ENCODE peak calls at places on chromosomes 6 and 20, in eight cellular contexts. H, Y, S, C, M, D, Q and E are unnamed samples.

GRCh38 chr6:69138173-69138572 is 503.1 kb downstream of the ADGRB3 start:
- DNase-seq in C (no peak), D (no peak), H (no peak), M (no peak), Y (no peak), Q (no peak), S (no peak), E (no peak)

GRCh38 chr6:11412011-11412424 is 125.5 kb upstream of the TMEM170B start:
- DNase-seq in C (no peak), S (peak; percentile 38), M (no peak), D (no peak), Y (no peak), Q (no peak), H (no peak), E (no peak)

GRCh38 chr6:166866839-166867637 is 89.3 kb downstream of the RNASET2 start:
- DNase-seq in M (no peak), Y (no peak), Q (no peak), H (no peak), S (no peak), C (no peak), D (no peak), E (no peak)

GRCh38 chr6:35302604-35303218 is 5.1 kb downstream of the DEF6 start:
- DNase-seq in C (peak; percentile 74), D (peak; percentile 64), Y (peak; percentile 52), M (no peak), S (peak; percentile 9), H (no peak), Q (peak; percentile 44), E (peak; percentile 77)

GRCh38 chr6:108839068-108839467 is 9.2 kb upstream of the ARMC2 start:
- DNase-seq in Q (peak; percentile 27), S (no peak), Y (no peak), D (peak; percentile 51), H (no peak), M (no peak), C (no peak), E (no peak)

GRCh38 chr6:105824732-105825131 is 261.4 kb upstream of the PRDM1 start:
- DNase-seq in C (no peak), M (no peak), Y (no peak), Q (no peak), H (no peak), S (peak; percentile 81), D (no peak), E (no peak)

GRCh38 chr6:137717074-137718073 is 149.7 kb upstream of the TNFAIP3 start:
- DNase-seq in Y (no peak), S (no peak), D (no peak), C (no peak), Q (no peak), H (no peak), M (no peak), E (no peak)

GRCh38 chr6:2858678-2859324 is 17.1 kb upstream of the SERPINB1 start:
- DNase-seq in C (no peak), S (no peak), Q (no peak), Y (no peak), M (no peak), D (no peak), H (no peak), E (no peak)

GRCh38 chr20:11210611-11211010 is 536.8 kb upstream of the JAG1 start:
- DNase-seq in C (no peak), H (no peak), D (no peak), M (no peak), Q (no peak), Y (no peak), S (no peak), E (no peak)

GRCh38 chr20:50594591-50595432 is 84.6 kb downstream of the PTPN1 start:
- DNase-seq in Q (no peak), H (no peak), Y (peak; percentile 23), M (no peak), D (no peak), S (no peak), C (peak; percentile 31), E (no peak)

GRCh38 chr6:81981812-81982211 is 229.3 kb upstream of the TENT5A start:
- DNase-seq in M (no peak), C (no peak), D (no peak), Y (no peak), Q (no peak), H (no peak), S (peak; percentile 79), E (no peak)

GRCh38 chr20:47785900-47786762 is 850 bp upstream of the SULF2 start:
- DNase-seq in Q (peak; percentile 86), C (peak; percentile 45), M (peak; percentile 80), D (peak; percentile 75), Y (peak; percentile 63), S (peak; percentile 71), H (peak; percentile 82), E (no peak)

GRCh38 chr20:46359233-46359751 is 47.1 kb downstream of the ELMO2 start:
- DNase-seq in S (no peak), M (no peak), H (no peak), D (no peak), C (no peak), Y (no peak), Q (no peak), E (peak; percentile 63)

DNA sequence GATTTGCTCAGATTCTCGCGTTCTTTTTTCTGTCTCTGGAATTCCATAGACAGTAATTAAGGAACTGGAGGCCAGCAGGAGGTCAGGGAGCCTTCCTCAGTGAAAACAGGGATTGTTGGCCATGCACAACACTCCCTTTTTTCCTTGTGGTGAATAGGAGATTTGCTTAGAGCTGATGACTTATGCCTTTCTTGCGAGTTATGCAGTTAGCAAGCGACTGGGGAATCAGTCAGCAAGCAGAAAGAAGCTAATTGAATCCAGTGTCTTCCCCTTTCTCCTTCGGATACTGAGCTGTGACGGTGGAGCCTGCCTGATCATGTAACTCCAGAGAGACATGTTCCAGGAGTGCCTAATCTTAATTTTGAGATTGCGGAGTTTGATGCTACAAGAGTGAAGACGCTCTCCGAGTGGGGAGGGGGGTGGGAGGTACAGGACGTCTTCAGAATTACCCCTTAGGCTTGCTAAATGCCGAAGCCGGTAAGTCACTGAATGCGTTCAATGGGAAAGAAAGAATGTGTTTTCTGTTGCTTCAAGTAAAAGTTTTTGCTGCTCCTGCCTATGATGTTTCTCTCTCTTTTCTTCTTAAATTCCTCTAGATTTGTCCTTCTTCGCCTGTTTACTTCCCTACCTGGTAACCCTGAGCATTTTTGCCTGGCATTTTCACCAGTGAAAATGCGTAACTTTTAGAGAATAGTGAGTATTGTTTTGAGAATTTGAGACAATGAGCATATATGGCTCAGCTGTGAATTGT is 165.9 kb downstream of the SASH1 start:
- DNase-seq in Y (no peak), M (no peak), Q (no peak), S (peak; percentile 83), H (no peak), C (no peak), D (no peak), E (no peak)
- TF ChIP-seq USF2 in Y (no peak), M (no peak), Q (no peak), S (no peak), H (no peak), C (no peak), D (no peak), E (no peak)

GRCh38 chr6:133549252-133549925 is 308.2 kb downstream of the EYA4 start:
- DNase-seq in S (no peak), D (no peak), Q (no peak), M (peak; percentile 51), H (no peak), Y (no peak), C (no peak), E (no peak)

GRCh38 chr6:133553652-133554051 is 312.5 kb downstream of the EYA4 start:
- DNase-seq in M (peak; percentile 74), H (peak; percentile 46), Q (peak; percentile 32), D (no peak), S (peak; percentile 79), C (peak; percentile 25), Y (peak; percentile 37), E (no peak)

GRCh38 chr6:133551436-133551835 is 310.3 kb downstream of the EYA4 start:
- DNase-seq in M (peak; percentile 34), Q (no peak), H (no peak), C (no peak), D (no peak), Y (no peak), S (peak; percentile 70), E (no peak)

GRCh38 chr6:133550026-133550425 is 308.9 kb downstream of the EYA4 start:
- DNase-seq in Y (no peak), Q (no peak), S (no peak), D (no peak), M (no peak), C (no peak), H (no peak), E (no peak)

DNA sequence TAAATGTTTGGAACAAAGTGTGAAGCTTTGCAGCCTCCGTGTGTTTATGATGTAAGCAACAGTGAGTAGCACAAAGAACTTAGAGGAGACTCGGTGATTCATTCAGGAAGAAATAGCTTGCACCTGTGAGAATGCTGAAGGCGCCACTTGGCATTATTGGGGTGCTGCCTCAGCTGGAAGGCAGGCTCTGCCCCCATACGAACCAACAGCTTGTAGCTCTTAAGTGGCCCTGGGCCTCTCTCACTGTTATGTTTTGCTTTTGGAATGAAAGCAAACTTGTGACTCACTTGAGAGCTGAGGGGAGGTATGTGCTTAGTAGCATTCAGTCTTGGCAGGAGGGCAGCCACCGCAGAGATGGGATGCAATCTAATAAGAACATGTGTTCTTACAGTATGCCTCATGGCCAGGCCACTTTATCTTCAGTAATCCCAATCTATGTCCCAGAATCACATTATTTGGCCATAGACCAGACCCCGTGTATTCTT is 310.7 kb downstream of the EYA4 start:
- DNase-seq in D (no peak), S (peak; percentile 100), M (peak; percentile 74), C (no peak), Y (no peak), Q (no peak), H (no peak), E (no peak)
- TF ChIP-seq USF2 in D (no peak), S (peak; percentile 39), M (no peak), C (no peak), Y (no peak), Q (no peak), H (no peak), E (no peak)

DNA sequence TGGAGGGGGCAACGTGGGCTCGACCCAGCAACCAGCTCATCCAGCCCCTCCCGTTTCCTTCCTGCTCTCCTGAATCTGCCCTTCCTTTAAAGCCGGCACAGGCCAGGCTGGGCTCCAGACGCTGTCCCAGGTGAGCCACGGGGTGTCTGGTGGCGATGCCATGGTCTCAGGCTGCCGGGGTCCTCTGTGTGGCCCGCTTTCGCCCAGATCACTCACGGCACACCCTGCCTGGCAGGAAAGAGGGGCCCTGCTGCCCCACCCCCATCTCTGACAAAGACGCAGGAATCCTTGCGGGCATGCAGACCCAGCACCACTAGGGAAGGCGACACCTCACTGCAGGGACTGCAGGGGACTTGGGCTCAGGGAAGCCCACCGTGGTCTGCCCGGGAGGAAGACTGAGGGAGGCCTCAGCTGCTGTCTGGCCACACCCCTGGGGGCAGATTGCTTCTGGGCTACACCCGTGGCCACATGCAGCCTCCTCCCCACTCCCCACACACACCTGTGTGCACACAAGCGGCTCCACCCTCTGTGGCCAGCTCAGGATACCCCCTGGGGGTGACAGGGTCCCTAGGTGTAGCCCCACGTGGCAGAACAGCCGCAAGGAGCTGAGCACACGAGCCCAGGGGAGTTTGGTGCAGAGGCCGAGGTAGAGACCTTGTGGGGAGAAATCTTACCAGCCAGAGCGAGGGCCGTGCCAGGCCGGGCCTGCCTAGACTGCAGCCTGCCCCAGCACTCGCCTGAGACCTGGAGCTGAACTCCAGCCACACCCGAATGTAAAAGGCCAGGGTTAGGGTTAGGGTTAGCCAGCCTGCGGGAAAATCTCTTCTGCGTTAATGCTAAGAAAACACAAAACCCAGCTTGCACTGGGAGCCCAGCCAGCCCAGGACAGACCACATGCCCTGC is 104.6 kb downstream of the DLL1 start:
- DNase-seq in M (no peak), C (no peak), Y (no peak), S (no peak), H (no peak), D (peak; percentile 37), Q (no peak), E (no peak)
- TF ChIP-seq USF2 in M (no peak), C (no peak), Y (no peak), S (no peak), H (no peak), D (no peak), Q (no peak), E (no peak)

GRCh38 chr6:23262864-23263263 is 693.5 kb downstream of the HDGFL1 start:
- DNase-seq in D (no peak), C (no peak), S (no peak), M (no peak), Y (no peak), Q (no peak), H (no peak), E (no peak)
- TF ChIP-seq USF2 in D (no peak), C (no peak), S (no peak), M (no peak), Y (no peak), Q (no peak), H (no peak), E (no peak)